ENCODE peak calls at places on chromosomes 2 and 18, in six cellular contexts. A, D, P, B, F and O are unnamed samples. For H3K27me3 and H3K36me3, the result is how much of the 10 kb centered on the place peaks cover.

GRCh38 chr2:238243496-238244076 is 3.7 kb upstream of the HES6 start:
- DNase-seq in B (no peak), F (no peak), D (no peak), P (no peak), A (no peak), O (no peak)

GRCh38 chr2:130737592-130737991 is 8.7 kb downstream of the GPR148 start:
- DNase-seq in B (no peak), P (no peak), D (no peak), A (no peak), F (no peak), O (no peak)

GRCh38 chr18:46771141-46771540 is 14.3 kb upstream of the ST8SIA5 start:
- DNase-seq in F (no peak), P (no peak), B (no peak), D (peak), A (no peak), O (no peak)

GRCh38 chr2:170218931-170219330 is 41.0 kb downstream of the MYO3B start:
- DNase-seq in P (no peak), B (no peak), A (no peak), F (no peak), D (no peak), O (no peak)

GRCh38 chr18:67876866-67877265 is 360.3 kb upstream of the DSEL start:
- DNase-seq in B (no peak), D (no peak), A (no peak), F (no peak), P (no peak), O (no peak)

GRCh38 chr2:10977003-10977402 is 65.3 kb downstream of the KCNF1 start:
- DNase-seq in A (no peak), B (no peak), P (no peak), D (peak), F (no peak), O (no peak)

GRCh38 chr2:159063677-159064076 is 95.2 kb downstream of the TANC1 start:
- DNase-seq in F (no peak), B (no peak), A (no peak), P (no peak), D (no peak), O (no peak)

GRCh38 chr2:168450752-168451151 is 5.3 kb upstream of the CERS6 start:
- DNase-seq in B (no peak), F (no peak), P (no peak), D (no peak), A (no peak), O (no peak)

GRCh38 chr2:44314354-44314753 is 39.1 kb downstream of the SLC3A1 start:
- DNase-seq in F (no peak), A (no peak), D (no peak), B (no peak), P (no peak), O (no peak)

GRCh38 chr2:240348522-240348921 is 86.9 kb upstream of the GPC1 start:
- DNase-seq in P (no peak), F (no peak), B (no peak), D (peak), A (no peak), O (no peak)

GRCh38 chr18:55853268-55853667 is 265.3 kb upstream of the TCF4 start:
- DNase-seq in B (no peak), D (no peak), A (no peak), P (no peak), F (no peak), O (no peak)

GRCh38 chr18:9062418-9062751 is 40.1 kb upstream of the NDUFV2 start:
- DNase-seq in P (no peak), F (no peak), A (no peak), B (no peak), D (no peak), O (no peak)

GRCh38 chr2:37090019-37090477 is 5.7 kb downstream of the GPATCH11 start:
- DNase-seq in P (no peak), A (no peak), B (no peak), F (no peak), D (no peak), O (no peak)

GRCh38 chr2:43169091-43169936 is 57.1 kb downstream of the ZFP36L2 start:
- DNase-seq in D (no peak), P (peak), B (no peak), A (no peak), F (no peak), O (peak)

GRCh38 chr2:9385841-9386240 is 37.5 kb downstream of the ITGB1BP1 start:
- DNase-seq in B (no peak), A (no peak), P (no peak), F (no peak), D (peak), O (no peak)

GRCh38 chr2:22800422-22800821 is 584.6 kb upstream of the KLHL29 start:
- DNase-seq in B (no peak), A (no peak), D (no peak), F (no peak), P (no peak), O (no peak)

GRCh38 chr18:52716926-52717325 is 376.9 kb downstream of the DCC start:
- DNase-seq in B (no peak), D (no peak), P (no peak), F (peak), A (peak), O (no peak)

GRCh38 chr2:113370478-113371091 is 66.9 kb upstream of the ZNG1B start:
- DNase-seq in A (peak), B (peak), D (peak), P (peak), F (peak), O (peak)

GRCh38 chr2:15311201-15311882 is 249.8 kb downstream of the NBAS start:
- DNase-seq in F (no peak), B (no peak), P (no peak), D (peak), A (no peak), O (no peak)

GRCh38 chr18:50734886-50735285 is 84.9 kb downstream of the MRO start:
- DNase-seq in B (no peak), D (no peak), A (peak), P (no peak), F (no peak), O (no peak)

GRCh38 chr18:26083099-26083498 is 7.3 kb downstream of the SS18 start:
- DNase-seq in P (no peak), A (no peak), D (no peak), F (no peak), B (no peak), O (no peak)

GRCh38 chr18:48838921-48839818 is 111.6 kb downstream of the SMAD7 start:
- DNase-seq in D (peak), P (no peak), B (no peak), F (no peak), A (no peak), O (peak)

GRCh38 chr2:200498316-200498715 is 11.6 kb downstream of the KCTD18 start:
- DNase-seq in D (peak), B (no peak), F (no peak), A (no peak), P (no peak), O (no peak)

GRCh38 chr2:7525746-7526145 is 608.5 kb downstream of the RNF144A start:
- DNase-seq in P (no peak), D (no peak), B (no peak), F (no peak), A (no peak), O (no peak)

GRCh38 chr18:3151379-3152264 is 68.1 kb downstream of the MYOM1 start:
- DNase-seq in A (peak), D (peak), F (peak), P (no peak), B (no peak), O (no peak)

GRCh38 chr2:129757915-129758421 is 221.5 kb upstream of the RAB6C start:
- DNase-seq in A (no peak), F (no peak), P (no peak), B (no peak), D (no peak), O (no peak)

GRCh38 chr2:102367331-102367971 is 11.9 kb downstream of the IL18R1 start:
- DNase-seq in P (no peak), B (no peak), A (no peak), F (no peak), D (no peak), O (no peak)

GRCh38 chr2:121147766-121148165 is 137.2 kb downstream of the TFCP2L1 start:
- DNase-seq in D (peak), F (no peak), A (no peak), B (no peak), P (no peak), O (peak)

GRCh38 chr2:69709290-69709689 is 32.6 kb upstream of the ANXA4 start:
- DNase-seq in B (no peak), F (no peak), D (peak), P (no peak), A (no peak), O (no peak)

GRCh38 chr2:186748354-186748753 is 54.5 kb downstream of the FAM171B start:
- DNase-seq in A (no peak), B (no peak), P (no peak), F (no peak), D (no peak), O (no peak)

GRCh38 chr2:237692601-237693079 is 65.3 kb downstream of the LRRFIP1 start:
- DNase-seq in F (no peak), D (peak), B (no peak), A (peak), P (no peak), O (no peak)

GRCh38 chr18:72986103-72986502 is 118.3 kb upstream of the NETO1 start:
- DNase-seq in A (no peak), F (no peak), D (peak), P (no peak), B (no peak), O (no peak)

GRCh38 chr2:96265349-96265839 is 403 bp downstream of the TMEM127 start:
- DNase-seq in A (peak), B (no peak), D (no peak), P (peak), F (peak), O (no peak)

GRCh38 chr2:99961567-99961913 is 180.8 kb downstream of the AFF3 start:
- DNase-seq in B (no peak), D (no peak), P (no peak), F (no peak), A (no peak), O (no peak)

GRCh38 chr2:53768233-53768542 is 584 bp downstream of the CHAC2 start:
- DNase-seq in D (peak), F (no peak), A (peak), P (no peak), B (no peak), O (no peak)

GRCh38 chr2:11446733-11447248 is 19.2 kb downstream of the E2F6 start:
- DNase-seq in A (peak), D (peak), P (peak), F (peak), B (peak), O (no peak)

GRCh38 chr2:71467180-71467815 is 13.9 kb downstream of the DYSF start:
- DNase-seq in B (no peak), P (no peak), D (no peak), F (no peak), A (no peak), O (no peak)

DNA sequence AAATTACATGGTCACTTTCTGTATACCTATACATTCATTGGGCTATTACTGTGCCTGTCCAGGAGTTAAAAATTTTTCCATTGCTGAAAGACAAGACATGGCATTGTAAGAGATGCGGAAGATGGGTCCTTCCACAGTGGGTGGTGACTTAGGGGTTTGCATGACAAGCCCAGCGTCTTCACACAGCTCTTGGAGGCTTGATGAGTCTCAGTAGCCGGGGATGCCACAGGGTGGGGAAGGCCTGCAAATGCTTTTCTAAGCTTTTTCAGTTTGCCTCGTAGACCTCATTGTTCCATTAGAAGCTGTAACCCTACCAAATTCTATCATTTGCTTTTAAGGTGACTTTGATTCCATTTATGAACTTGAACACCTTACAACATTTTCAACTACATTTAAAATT is 18.1 kb upstream of the MAPRE3 start:
- DNase-seq in P (no peak), D (no peak), A (no peak), B (no peak), F (no peak), O (no peak)
- H3K27me3 ChIP-seq in P (under half), D (under half), A (under half), B (under half), F (half or more), O (under half)

GRCh38 chr2:197804049-197804757 is at the start of gene PLCL1:
- DNase-seq in B (peak), P (peak), F (peak), A (peak), D (peak), O (peak)
- TF ChIP-seq CTCF in B (no peak), P (peak), F (no peak), A (no peak), D (no peak), O (no peak)

DNA sequence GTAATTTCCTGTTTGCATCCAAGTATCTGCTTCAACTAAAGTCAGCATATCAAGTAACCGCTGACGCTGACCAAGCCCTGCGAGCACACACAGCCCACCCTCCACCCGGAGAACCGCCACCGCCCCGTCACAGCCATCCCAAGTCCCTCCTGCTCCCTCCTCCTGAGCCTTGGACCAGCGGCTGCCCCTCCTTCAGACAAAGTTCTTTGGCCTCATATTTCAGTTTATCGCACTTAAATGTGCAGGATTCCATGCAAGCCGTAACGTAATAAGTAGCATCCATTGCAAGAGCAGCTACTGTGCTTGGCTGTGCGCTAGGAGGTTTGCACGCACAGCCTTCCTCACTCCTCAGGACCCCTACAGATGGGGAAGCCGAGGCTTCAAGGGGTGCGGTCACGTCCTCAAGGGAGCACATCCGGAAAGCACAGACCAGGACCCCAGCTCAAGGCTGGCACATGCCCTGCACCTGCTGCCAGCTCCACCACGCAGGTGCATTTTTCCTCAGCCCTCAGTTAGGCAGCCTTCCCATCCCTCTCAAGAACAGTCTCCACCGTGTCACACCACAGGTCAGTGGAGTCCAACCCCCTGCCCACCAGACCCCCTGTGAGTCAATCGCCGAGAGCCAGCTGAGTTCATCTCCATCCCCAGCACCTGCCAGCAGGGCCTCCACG is 17.1 kb downstream of the PXDN start:
- DNase-seq in P (no peak), F (no peak), A (no peak), D (no peak), B (peak), O (no peak)
- H3K36me3 ChIP-seq in P (under half), F (under half), A (under half), D (under half), B (under half), O (under half)

GRCh38 chr2:174337337-174338154 is 2.8 kb downstream of the SP9 start:
- DNase-seq in F (no peak), B (no peak), P (no peak), D (peak), A (peak), O (no peak)
- H3K27me3 ChIP-seq in F (half or more), B (half or more), P (half or more), D (half or more), A (half or more), O (half or more)

DNA sequence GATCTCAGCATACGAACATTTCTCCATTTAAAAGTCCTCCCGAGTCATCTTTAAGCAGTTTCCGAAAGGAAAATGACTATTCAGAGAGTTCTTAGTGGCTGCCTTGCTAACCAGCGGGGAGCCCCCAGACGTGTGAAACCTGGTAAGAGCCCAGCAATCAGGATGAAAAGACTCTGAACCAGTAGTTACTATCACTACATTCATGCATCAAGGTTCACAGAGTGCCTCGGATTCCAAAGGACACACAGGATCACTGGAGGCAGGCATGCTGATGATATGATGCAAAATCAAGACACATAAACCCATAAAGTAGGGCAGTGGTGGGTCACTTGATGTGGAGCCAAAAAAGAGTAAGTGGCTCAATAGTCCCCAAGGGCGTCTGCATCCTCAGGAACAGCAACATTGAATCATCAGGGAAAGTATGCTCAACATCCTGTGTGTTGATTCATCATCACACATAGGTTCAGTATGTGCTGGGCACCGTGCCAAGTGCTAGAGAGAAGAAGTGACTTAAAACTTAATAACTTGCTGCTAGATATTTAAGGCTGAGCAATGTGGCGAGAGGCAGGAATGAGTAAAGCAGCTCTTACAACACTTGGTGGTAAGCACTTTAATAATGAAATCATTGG is 4.4 kb downstream of the CCL20 start:
- DNase-seq in P (peak), D (peak), B (peak), A (peak), F (peak), O (peak)
- TF ChIP-seq CTCF in P (no peak), D (peak), B (no peak), A (no peak), F (no peak), O (no peak)

GRCh38 chr2:112087346-112088020 is 32.4 kb downstream of the TMEM87B start:
- DNase-seq in A (no peak), F (no peak), P (no peak), D (no peak), B (no peak), O (no peak)
- H3K36me3 ChIP-seq in A (under half), F (half or more), P (half or more), D (under half), B (under half), O (under half)

GRCh38 chr2:4029081-4029480 is 325.7 kb downstream of the DCDC2C start:
- DNase-seq in B (no peak), F (no peak), A (peak), P (no peak), D (no peak), O (no peak)

GRCh38 chr2:4020153-4020552 is 316.8 kb downstream of the DCDC2C start:
- DNase-seq in D (no peak), F (peak), B (no peak), A (no peak), P (no peak), O (no peak)

GRCh38 chr2:4020649-4021048 is 317.3 kb downstream of the DCDC2C start:
- DNase-seq in B (no peak), P (no peak), A (no peak), F (no peak), D (no peak), O (no peak)

DNA sequence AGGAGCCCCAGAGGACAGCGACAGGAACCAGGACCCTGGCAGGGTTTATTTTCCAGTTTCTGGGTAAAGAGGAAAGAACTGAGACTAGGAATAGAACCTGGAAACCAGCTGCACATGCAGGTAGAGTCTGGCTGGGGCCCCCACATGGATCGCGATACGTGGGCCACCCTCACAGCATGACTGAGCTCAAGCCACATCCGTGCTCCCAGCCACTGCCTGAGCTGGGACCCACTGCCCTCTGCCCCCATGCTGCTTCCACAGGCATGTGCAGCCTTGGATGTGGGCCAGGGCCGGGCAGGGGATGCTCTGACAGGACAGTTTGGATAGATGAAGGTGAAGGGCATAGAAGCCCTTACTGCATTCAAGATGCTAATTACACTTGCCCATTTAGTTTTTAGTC is 321.2 kb downstream of the DCDC2C start:
- DNase-seq in F (no peak), P (no peak), B (no peak), A (no peak), D (no peak), O (no peak)
- H3K27me3 ChIP-seq in F (under half), P (under half), B (under half), A (under half), D (under half), O (under half)